ENCODE peak calls at places on chromosomes 7 and 10, in ten cellular contexts. One of them, this sample, is unnamed.

GRCh38 chr10:42975558-42976352 is 101.1 kb upstream of the RET start:
- DNase-seq in body of pancreas: peak
- DNase-seq in hepatocyte: no peak
- DNase-seq in endodermal cell: peak
- DNase-seq in bronchial epithelial cell: no peak
- DNase-seq in psoas muscle: no peak
- DNase-seq in cardiac fibroblast: no peak
- DNase-seq in AG10803: no peak
- DNase-seq in thoracic aorta: no peak
- DNase-seq in Panc1: no peak
- DNase-seq in this sample: no peak

GRCh38 chr7:81715984-81716588 is 53.8 kb downstream of the HGF start:
- DNase-seq in Panc1: peak
- DNase-seq in bronchial epithelial cell: peak
- DNase-seq in AG10803: peak
- DNase-seq in body of pancreas: no peak
- DNase-seq in thoracic aorta: no peak
- DNase-seq in cardiac fibroblast: peak
- DNase-seq in endodermal cell: peak
- DNase-seq in hepatocyte: peak
- DNase-seq in psoas muscle: no peak
- DNase-seq in this sample: peak

GRCh38 chr7:158910254-158911053 is 54.1 kb downstream of the DYNC2I1 start:
- DNase-seq in endodermal cell: peak
- DNase-seq in body of pancreas: no peak
- DNase-seq in cardiac fibroblast: no peak
- DNase-seq in AG10803: no peak
- DNase-seq in hepatocyte: no peak
- DNase-seq in psoas muscle: no peak
- DNase-seq in Panc1: no peak
- DNase-seq in thoracic aorta: no peak
- DNase-seq in bronchial epithelial cell: no peak
- DNase-seq in this sample: no peak

GRCh38 chr10:124332426-124332825 is 86.3 kb downstream of the OAT start:
- DNase-seq in cardiac fibroblast: peak
- DNase-seq in AG10803: peak
- DNase-seq in Panc1: no peak
- DNase-seq in body of pancreas: no peak
- DNase-seq in hepatocyte: no peak
- DNase-seq in endodermal cell: no peak
- DNase-seq in psoas muscle: no peak
- DNase-seq in bronchial epithelial cell: peak
- DNase-seq in thoracic aorta: no peak
- DNase-seq in this sample: no peak

GRCh38 chr10:30447125-30447799 is 13.3 kb downstream of the MAP3K8 start:
- DNase-seq in endodermal cell: no peak
- DNase-seq in cardiac fibroblast: peak
- DNase-seq in psoas muscle: no peak
- DNase-seq in Panc1: no peak
- DNase-seq in thoracic aorta: no peak
- DNase-seq in AG10803: peak
- DNase-seq in hepatocyte: no peak
- DNase-seq in bronchial epithelial cell: peak
- DNase-seq in body of pancreas: no peak
- DNase-seq in this sample: no peak

GRCh38 chr7:106050743-106051110 is 61.4 kb downstream of the SYPL1 start:
- DNase-seq in body of pancreas: no peak
- DNase-seq in endodermal cell: peak
- DNase-seq in AG10803: peak
- DNase-seq in Panc1: no peak
- DNase-seq in hepatocyte: peak
- DNase-seq in thoracic aorta: no peak
- DNase-seq in psoas muscle: no peak
- DNase-seq in cardiac fibroblast: peak
- DNase-seq in bronchial epithelial cell: peak
- DNase-seq in this sample: no peak

GRCh38 chr7:36760856-36761762 is 36.8 kb upstream of the AOAH start:
- DNase-seq in bronchial epithelial cell: no peak
- DNase-seq in AG10803: no peak
- DNase-seq in psoas muscle: no peak
- DNase-seq in Panc1: no peak
- DNase-seq in hepatocyte: peak
- DNase-seq in endodermal cell: no peak
- DNase-seq in body of pancreas: no peak
- DNase-seq in cardiac fibroblast: no peak
- DNase-seq in thoracic aorta: no peak
- DNase-seq in this sample: no peak

GRCh38 chr7:50266893-50267386 is 37.6 kb upstream of the IKZF1 start:
- DNase-seq in AG10803: no peak
- DNase-seq in bronchial epithelial cell: no peak
- DNase-seq in endodermal cell: no peak
- DNase-seq in psoas muscle: no peak
- DNase-seq in thoracic aorta: no peak
- DNase-seq in body of pancreas: peak
- DNase-seq in cardiac fibroblast: no peak
- DNase-seq in hepatocyte: no peak
- DNase-seq in Panc1: no peak
- DNase-seq in this sample: no peak

GRCh38 chr7:129906700-129907099 is 46.1 kb downstream of the UBE2H start:
- DNase-seq in body of pancreas: peak
- DNase-seq in hepatocyte: peak
- DNase-seq in Panc1: no peak
- DNase-seq in AG10803: no peak
- DNase-seq in psoas muscle: no peak
- DNase-seq in endodermal cell: no peak
- DNase-seq in bronchial epithelial cell: no peak
- DNase-seq in cardiac fibroblast: peak
- DNase-seq in thoracic aorta: no peak
- DNase-seq in this sample: peak

GRCh38 chr7:2034291-2035201 is 198.2 kb downstream of the MAD1L1 start:
- DNase-seq in hepatocyte: no peak
- DNase-seq in thoracic aorta: no peak
- DNase-seq in bronchial epithelial cell: no peak
- DNase-seq in AG10803: no peak
- DNase-seq in psoas muscle: peak
- DNase-seq in body of pancreas: no peak
- DNase-seq in cardiac fibroblast: no peak
- DNase-seq in Panc1: no peak
- DNase-seq in endodermal cell: no peak
- DNase-seq in this sample: no peak

GRCh38 chr7:141045126-141045841 is 28.6 kb upstream of the TMEM178B start:
- DNase-seq in thoracic aorta: no peak
- DNase-seq in endodermal cell: no peak
- DNase-seq in psoas muscle: no peak
- DNase-seq in cardiac fibroblast: peak
- DNase-seq in hepatocyte: no peak
- DNase-seq in bronchial epithelial cell: no peak
- DNase-seq in AG10803: peak
- DNase-seq in body of pancreas: no peak
- DNase-seq in Panc1: no peak
- DNase-seq in this sample: peak

GRCh38 chr7:55532150-55532917 is 40.0 kb downstream of the VOPP1 start:
- DNase-seq in body of pancreas: no peak
- DNase-seq in thoracic aorta: no peak
- DNase-seq in bronchial epithelial cell: peak
- DNase-seq in psoas muscle: no peak
- DNase-seq in cardiac fibroblast: no peak
- DNase-seq in hepatocyte: no peak
- DNase-seq in AG10803: no peak
- DNase-seq in Panc1: no peak
- DNase-seq in endodermal cell: no peak
- DNase-seq in this sample: no peak

GRCh38 chr7:47336178-47337020 is 245.5 kb downstream of the TNS3 start:
- DNase-seq in body of pancreas: no peak
- DNase-seq in cardiac fibroblast: peak
- DNase-seq in AG10803: peak
- DNase-seq in hepatocyte: no peak
- DNase-seq in endodermal cell: peak
- DNase-seq in bronchial epithelial cell: peak
- DNase-seq in psoas muscle: peak
- DNase-seq in thoracic aorta: peak
- DNase-seq in Panc1: no peak
- DNase-seq in this sample: no peak

GRCh38 chr10:114571316-114571999 is 86.6 kb downstream of the ABLIM1 start:
- DNase-seq in cardiac fibroblast: no peak
- DNase-seq in hepatocyte: no peak
- DNase-seq in endodermal cell: no peak
- DNase-seq in bronchial epithelial cell: no peak
- DNase-seq in Panc1: no peak
- DNase-seq in AG10803: no peak
- DNase-seq in psoas muscle: no peak
- DNase-seq in body of pancreas: peak
- DNase-seq in thoracic aorta: no peak
- DNase-seq in this sample: peak

GRCh38 chr10:57849726-57850357 is 417.9 kb downstream of the IPMK start:
- DNase-seq in endodermal cell: no peak
- DNase-seq in thoracic aorta: no peak
- DNase-seq in bronchial epithelial cell: peak
- DNase-seq in psoas muscle: no peak
- DNase-seq in hepatocyte: peak
- DNase-seq in cardiac fibroblast: peak
- DNase-seq in AG10803: peak
- DNase-seq in body of pancreas: no peak
- DNase-seq in Panc1: peak
- DNase-seq in this sample: no peak

GRCh38 chr10:119301397-119301796 is 94.0 kb downstream of the GRK5 start:
- DNase-seq in thoracic aorta: no peak
- DNase-seq in Panc1: no peak
- DNase-seq in AG10803: no peak
- DNase-seq in hepatocyte: no peak
- DNase-seq in psoas muscle: no peak
- DNase-seq in endodermal cell: peak
- DNase-seq in cardiac fibroblast: no peak
- DNase-seq in body of pancreas: no peak
- DNase-seq in bronchial epithelial cell: no peak
- DNase-seq in this sample: no peak

GRCh38 chr10:125146791-125147604 is 13.4 kb downstream of the CTBP2 start:
- DNase-seq in Panc1: no peak
- DNase-seq in hepatocyte: no peak
- DNase-seq in psoas muscle: no peak
- DNase-seq in bronchial epithelial cell: peak
- DNase-seq in body of pancreas: peak
- DNase-seq in endodermal cell: peak
- DNase-seq in thoracic aorta: no peak
- DNase-seq in cardiac fibroblast: peak
- DNase-seq in AG10803: peak
- DNase-seq in this sample: no peak

GRCh38 chr10:100890696-100891271 is 22.0 kb upstream of the SLF2 start:
- DNase-seq in Panc1: no peak
- DNase-seq in psoas muscle: no peak
- DNase-seq in endodermal cell: peak
- DNase-seq in thoracic aorta: no peak
- DNase-seq in AG10803: peak
- DNase-seq in body of pancreas: peak
- DNase-seq in hepatocyte: peak
- DNase-seq in bronchial epithelial cell: peak
- DNase-seq in cardiac fibroblast: peak
- DNase-seq in this sample: peak

GRCh38 chr10:48199580-48200377 is 74.7 kb downstream of the FRMPD2 start:
- DNase-seq in body of pancreas: peak
- DNase-seq in cardiac fibroblast: peak
- DNase-seq in hepatocyte: peak
- DNase-seq in AG10803: peak
- DNase-seq in bronchial epithelial cell: no peak
- DNase-seq in endodermal cell: no peak
- DNase-seq in Panc1: no peak
- DNase-seq in thoracic aorta: no peak
- DNase-seq in psoas muscle: no peak
- DNase-seq in this sample: no peak

GRCh38 chr7:133556070-133556469 is 303.2 kb downstream of the EXOC4 start:
- DNase-seq in endodermal cell: no peak
- DNase-seq in psoas muscle: no peak
- DNase-seq in Panc1: no peak
- DNase-seq in bronchial epithelial cell: no peak
- DNase-seq in hepatocyte: no peak
- DNase-seq in thoracic aorta: no peak
- DNase-seq in cardiac fibroblast: no peak
- DNase-seq in body of pancreas: no peak
- DNase-seq in AG10803: no peak
- DNase-seq in this sample: no peak
- TF ChIP-seq CTCF in endodermal cell: no peak
- TF ChIP-seq CTCF in psoas muscle: no peak
- TF ChIP-seq CTCF in Panc1: no peak
- TF ChIP-seq CTCF in bronchial epithelial cell: no peak
- TF ChIP-seq CTCF in hepatocyte: no peak
- TF ChIP-seq CTCF in thoracic aorta: no peak
- TF ChIP-seq CTCF in cardiac fibroblast: no peak
- TF ChIP-seq CTCF in body of pancreas: no peak
- TF ChIP-seq CTCF in AG10803: no peak
- TF ChIP-seq CTCF in this sample: no peak

GRCh38 chr7:139482662-139483466 is 609 bp downstream of the KLRG2 start:
- DNase-seq in AG10803: no peak
- DNase-seq in Panc1: no peak
- DNase-seq in hepatocyte: peak
- DNase-seq in psoas muscle: no peak
- DNase-seq in bronchial epithelial cell: no peak
- DNase-seq in thoracic aorta: no peak
- DNase-seq in endodermal cell: peak
- DNase-seq in body of pancreas: peak
- DNase-seq in cardiac fibroblast: no peak
- DNase-seq in this sample: no peak
- H3K4me3 ChIP-seq in AG10803: no peak
- H3K4me3 ChIP-seq in Panc1: no peak
- H3K4me3 ChIP-seq in hepatocyte: peak
- H3K4me3 ChIP-seq in psoas muscle: peak
- H3K4me3 ChIP-seq in bronchial epithelial cell: peak
- H3K4me3 ChIP-seq in thoracic aorta: peak
- H3K4me3 ChIP-seq in endodermal cell: peak
- H3K4me3 ChIP-seq in body of pancreas: no peak
- H3K4me3 ChIP-seq in cardiac fibroblast: no peak
- H3K4me3 ChIP-seq in this sample: peak

GRCh38 chr7:42843209-42843800 is 68.6 kb downstream of the C7orf25 start:
- DNase-seq in endodermal cell: peak
- DNase-seq in psoas muscle: no peak
- DNase-seq in body of pancreas: peak
- DNase-seq in AG10803: peak
- DNase-seq in bronchial epithelial cell: peak
- DNase-seq in thoracic aorta: no peak
- DNase-seq in cardiac fibroblast: peak
- DNase-seq in Panc1: no peak
- DNase-seq in hepatocyte: peak
- DNase-seq in this sample: no peak
- TF ChIP-seq CTCF in endodermal cell: peak
- TF ChIP-seq CTCF in psoas muscle: peak
- TF ChIP-seq CTCF in body of pancreas: no peak
- TF ChIP-seq CTCF in AG10803: peak
- TF ChIP-seq CTCF in bronchial epithelial cell: peak
- TF ChIP-seq CTCF in thoracic aorta: peak
- TF ChIP-seq CTCF in cardiac fibroblast: peak
- TF ChIP-seq CTCF in Panc1: peak
- TF ChIP-seq CTCF in hepatocyte: peak
- TF ChIP-seq CTCF in this sample: peak

DNA sequence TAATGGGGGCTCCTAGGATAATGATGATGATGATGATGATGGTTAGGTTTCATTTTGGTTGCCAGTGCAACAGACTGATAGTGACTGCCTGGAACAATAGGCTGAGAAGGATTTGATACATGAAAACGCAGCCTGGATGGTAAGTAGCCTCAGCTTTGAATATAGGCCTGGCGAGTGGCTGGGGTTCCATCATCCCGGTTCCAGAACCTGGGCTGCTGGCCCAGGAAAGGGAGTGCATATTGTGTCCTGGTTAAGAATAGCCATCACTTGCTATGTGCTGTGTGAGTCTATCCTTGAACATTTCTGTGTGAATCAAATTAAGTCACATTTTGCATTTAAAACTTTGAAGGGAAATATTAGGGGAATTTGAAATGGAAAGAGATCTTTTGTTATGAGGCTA is 62.7 kb downstream of the SHH start:
- DNase-seq in endodermal cell: no peak
- DNase-seq in cardiac fibroblast: no peak
- DNase-seq in psoas muscle: no peak
- DNase-seq in Panc1: no peak
- DNase-seq in AG10803: no peak
- DNase-seq in hepatocyte: no peak
- DNase-seq in body of pancreas: no peak
- DNase-seq in thoracic aorta: no peak
- DNase-seq in bronchial epithelial cell: no peak
- DNase-seq in this sample: no peak
- H3K4me3 ChIP-seq in endodermal cell: no peak
- H3K4me3 ChIP-seq in cardiac fibroblast: no peak
- H3K4me3 ChIP-seq in psoas muscle: no peak
- H3K4me3 ChIP-seq in Panc1: no peak
- H3K4me3 ChIP-seq in AG10803: no peak
- H3K4me3 ChIP-seq in hepatocyte: no peak
- H3K4me3 ChIP-seq in body of pancreas: no peak
- H3K4me3 ChIP-seq in thoracic aorta: no peak
- H3K4me3 ChIP-seq in bronchial epithelial cell: no peak
- H3K4me3 ChIP-seq in this sample: no peak